ENCODE peak calls at places on chromosomes 16 and 17, in four cellular contexts. One of them, this sample, is unnamed.

GRCh38 chr17:7951143-7951792 is 19.3 kb downstream of the CNTROB start:
- DNase-seq in A549: no peak
- DNase-seq in neural crest cell: no peak
- DNase-seq in Caco-2: no peak
- DNase-seq in this sample: no peak

GRCh38 chr17:44787271-44787940 is 28.6 kb downstream of the ADAM11 start:
- DNase-seq in A549: no peak
- DNase-seq in Caco-2: no peak
- DNase-seq in neural crest cell: no peak
- DNase-seq in this sample: no peak

GRCh38 chr17:68317458-68317857 is 26.2 kb downstream of the ARSG start:
- DNase-seq in A549: no peak
- DNase-seq in neural crest cell: no peak
- DNase-seq in Caco-2: no peak
- DNase-seq in this sample: no peak

GRCh38 chr16:65312071-65312470 is 190.2 kb upstream of the CDH11 start:
- DNase-seq in Caco-2: no peak
- DNase-seq in neural crest cell: no peak
- DNase-seq in A549: no peak
- DNase-seq in this sample: no peak

GRCh38 chr16:19196871-19197270 is 28.8 kb downstream of the SYT17 start:
- DNase-seq in neural crest cell: no peak
- DNase-seq in Caco-2: no peak
- DNase-seq in A549: no peak
- DNase-seq in this sample: no peak

GRCh38 chr17:61139219-61139618 is 260.4 kb upstream of the TBX2 start:
- DNase-seq in Caco-2: no peak
- DNase-seq in neural crest cell: no peak
- DNase-seq in A549: no peak
- DNase-seq in this sample: no peak

GRCh38 chr17:42313773-42314566 is 25.7 kb downstream of the STAT5A start:
- DNase-seq in neural crest cell: no peak
- DNase-seq in A549: no peak
- DNase-seq in Caco-2: no peak
- DNase-seq in this sample: no peak

GRCh38 chr17:30894236-30894635 is 11.8 kb downstream of the TEFM start:
- DNase-seq in neural crest cell: no peak
- DNase-seq in A549: no peak
- DNase-seq in Caco-2: no peak
- DNase-seq in this sample: no peak

GRCh38 chr17:74389094-74389753 is 21.9 kb downstream of the GPR142 start:
- DNase-seq in Caco-2: no peak
- DNase-seq in neural crest cell: no peak
- DNase-seq in A549: no peak
- DNase-seq in this sample: no peak

GRCh38 chr17:78723957-78724356 is 58.1 kb downstream of the CYTH1 start:
- DNase-seq in A549: no peak
- DNase-seq in Caco-2: no peak
- DNase-seq in neural crest cell: no peak
- DNase-seq in this sample: no peak

GRCh38 chr17:74147436-74147835 is 56.0 kb upstream of the RPL38 start:
- DNase-seq in A549: no peak
- DNase-seq in Caco-2: no peak
- DNase-seq in neural crest cell: no peak
- DNase-seq in this sample: no peak

GRCh38 chr17:1485311-1485747 is 7.2 kb downstream of the MYO1C start:
- DNase-seq in neural crest cell: peak; percentile 52
- DNase-seq in A549: peak; percentile 48
- DNase-seq in Caco-2: peak; percentile 85
- DNase-seq in this sample: peak; percentile 67

GRCh38 chr17:75093543-75094158 is 5.9 kb downstream of the SLC16A5 start:
- DNase-seq in A549: no peak
- DNase-seq in Caco-2: peak; percentile 87
- DNase-seq in neural crest cell: no peak
- DNase-seq in this sample: no peak

GRCh38 chr17:73643846-73644144 is 450 bp downstream of the SDK2 start:
- DNase-seq in Caco-2: no peak
- DNase-seq in neural crest cell: peak; percentile 48
- DNase-seq in A549: no peak
- DNase-seq in this sample: no peak

GRCh38 chr16:29820271-29820701 is at the start of gene MVP:
- DNase-seq in A549: peak; percentile 74
- DNase-seq in Caco-2: no peak
- DNase-seq in neural crest cell: no peak
- DNase-seq in this sample: no peak

GRCh38 chr16:23408242-23409201 is 44.5 kb downstream of the COG7 start:
- DNase-seq in neural crest cell: no peak
- DNase-seq in A549: no peak
- DNase-seq in Caco-2: no peak
- DNase-seq in this sample: no peak

GRCh38 chr16:49816782-49817370 is 39.0 kb downstream of the ZNF423 start:
- DNase-seq in neural crest cell: no peak
- DNase-seq in A549: no peak
- DNase-seq in Caco-2: no peak
- DNase-seq in this sample: no peak

DNA sequence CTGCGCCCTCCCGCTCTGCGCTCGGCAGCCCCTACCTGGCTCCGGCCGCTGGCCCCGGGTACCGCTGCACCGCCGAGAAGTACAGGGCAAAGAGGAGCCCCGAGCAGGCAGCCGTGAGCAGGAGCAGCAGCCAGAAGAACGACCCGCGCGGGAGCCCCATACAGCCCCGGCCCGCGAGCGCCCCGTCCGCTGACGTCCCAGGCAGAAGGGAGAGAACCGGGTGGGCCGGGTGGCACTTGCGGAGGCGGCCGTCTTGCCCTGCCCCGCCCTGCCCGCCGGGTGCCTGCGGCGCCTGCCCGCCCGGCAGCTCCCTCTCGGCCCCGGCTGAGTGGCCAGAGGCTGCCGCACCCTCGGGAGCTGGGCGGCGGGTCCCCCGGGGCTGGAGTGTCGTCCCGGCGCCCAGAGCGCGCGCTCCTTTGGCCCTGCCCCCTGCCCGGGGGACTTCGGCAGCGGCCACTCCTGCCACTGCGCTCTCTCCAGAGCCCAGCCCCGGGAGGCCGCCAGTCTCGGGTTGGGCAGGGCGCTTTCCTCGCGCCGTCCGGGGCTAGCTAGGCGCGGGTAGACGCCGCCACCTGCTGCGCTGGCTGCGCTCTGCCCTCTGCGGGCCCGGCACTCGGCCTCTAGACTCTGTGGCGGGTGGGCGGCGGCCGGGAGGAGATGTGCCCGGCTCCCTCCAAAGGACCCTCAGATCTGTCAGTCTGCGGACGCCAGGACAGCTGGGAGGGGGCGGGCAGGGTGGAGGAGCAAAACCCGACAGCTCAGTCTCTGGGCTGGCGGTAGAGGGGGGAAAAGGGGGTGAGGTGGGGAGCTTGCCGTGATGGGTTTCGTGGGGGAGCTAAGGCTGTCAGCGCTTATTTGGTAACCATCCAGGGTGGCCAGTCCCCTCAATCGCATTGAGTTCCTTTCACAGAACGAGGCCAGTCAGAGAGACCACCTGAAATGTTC is at the start of gene ST6GALNAC2:
- DNase-seq in A549: peak; percentile 70
- DNase-seq in neural crest cell: peak; percentile 35
- DNase-seq in Caco-2: peak; percentile 81
- DNase-seq in this sample: peak; percentile 49
- TF ChIP-seq CTCF in A549: peak; percentile 25
- TF ChIP-seq CTCF in neural crest cell: peak; percentile 44
- TF ChIP-seq CTCF in Caco-2: no peak
- TF ChIP-seq CTCF in this sample: no peak

DNA sequence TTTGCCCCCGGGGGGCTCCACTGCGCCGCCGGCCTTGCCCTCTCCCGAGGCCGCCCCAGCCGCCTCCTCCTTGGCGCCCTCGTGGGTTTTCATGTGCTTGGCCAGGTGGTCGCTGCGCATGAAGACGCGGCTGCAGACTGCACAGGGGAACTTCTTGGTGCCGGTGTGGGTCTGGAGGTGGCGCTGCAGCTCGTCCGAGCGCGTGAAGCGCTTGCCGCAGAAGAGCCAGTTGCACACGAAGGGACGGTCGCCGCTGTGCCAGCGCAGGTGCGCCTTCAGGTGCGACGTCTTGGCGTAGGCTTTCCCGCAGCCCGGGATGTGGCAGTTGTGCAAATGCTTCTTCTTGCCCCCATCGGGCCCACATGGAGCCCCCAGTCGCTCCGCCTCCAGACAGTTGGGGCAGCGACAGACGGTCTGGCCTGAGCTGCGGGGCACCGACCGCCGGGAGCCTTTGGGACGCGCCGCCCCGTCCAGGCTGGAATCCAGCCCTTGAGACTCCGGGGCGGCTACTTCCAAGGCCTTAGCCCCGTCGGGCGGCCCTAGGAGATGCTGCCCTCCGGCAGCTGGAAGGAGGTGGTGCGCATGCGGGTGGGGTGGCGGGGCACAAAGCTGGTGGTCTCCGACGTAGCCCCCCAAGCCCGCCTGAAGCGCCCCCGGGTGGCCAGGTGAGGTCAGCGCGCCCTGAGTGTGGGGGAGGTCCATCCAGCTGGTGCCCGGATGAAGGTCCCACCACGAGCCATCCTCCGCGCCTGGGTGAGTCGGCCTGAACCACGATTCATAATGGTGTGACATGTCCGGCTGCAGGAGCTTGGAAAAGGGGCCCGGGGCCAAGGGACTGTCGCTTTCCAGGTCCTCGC is 3.4 kb downstream of the SP6 start:
- DNase-seq in A549: no peak
- DNase-seq in Caco-2: no peak
- DNase-seq in neural crest cell: no peak
- DNase-seq in this sample: no peak
- TF ChIP-seq CTCF in A549: no peak
- TF ChIP-seq CTCF in Caco-2: peak; percentile 77
- TF ChIP-seq CTCF in neural crest cell: peak; percentile 39
- TF ChIP-seq CTCF in this sample: peak; percentile 48

DNA sequence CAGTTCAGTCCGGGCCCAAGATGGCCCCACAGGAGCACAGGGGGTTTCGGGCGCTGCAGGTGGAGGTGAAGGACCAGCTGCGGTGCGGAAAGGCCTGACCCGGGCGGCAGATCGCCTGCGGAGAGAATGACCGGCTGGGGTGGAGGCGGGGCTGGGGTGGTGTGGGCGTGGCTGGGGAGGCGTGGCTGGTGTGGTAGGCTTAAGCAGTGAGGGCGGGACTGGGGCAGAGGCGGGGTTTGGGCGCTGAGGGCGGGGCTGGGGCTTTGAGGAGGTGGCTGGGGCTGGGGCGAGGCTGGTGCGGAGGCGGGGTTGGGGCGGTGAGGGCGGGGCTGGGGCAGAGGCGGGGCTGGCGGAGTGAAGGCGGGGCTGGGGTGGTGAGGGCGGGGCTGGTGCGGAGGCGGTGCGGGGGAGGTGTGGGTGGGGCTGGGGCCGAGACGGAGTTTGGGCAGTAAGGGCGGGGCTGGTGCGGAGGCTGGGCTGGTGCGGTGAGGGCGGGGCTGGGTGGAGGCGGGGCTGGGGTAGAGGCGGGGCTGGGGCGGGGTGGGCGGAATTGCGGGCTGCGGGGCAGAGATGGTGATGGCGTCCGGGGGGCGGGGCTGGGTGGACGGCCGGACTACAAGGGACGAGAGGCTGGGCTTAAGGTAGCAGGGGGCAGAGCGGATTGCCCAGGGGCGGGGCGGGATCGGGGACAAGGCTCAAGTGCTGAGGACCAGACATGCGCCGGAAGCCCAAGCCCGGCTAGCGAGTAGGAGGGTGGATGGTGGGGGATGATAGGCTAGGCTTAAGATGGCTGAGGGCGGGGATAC is 9.9 kb upstream of the GSDMA start:
- DNase-seq in neural crest cell: peak; percentile 91
- DNase-seq in Caco-2: peak; percentile 94
- DNase-seq in A549: peak; percentile 97
- DNase-seq in this sample: peak; percentile 98
- TF ChIP-seq CTCF in neural crest cell: no peak
- TF ChIP-seq CTCF in Caco-2: no peak
- TF ChIP-seq CTCF in A549: no peak
- TF ChIP-seq CTCF in this sample: no peak

DNA sequence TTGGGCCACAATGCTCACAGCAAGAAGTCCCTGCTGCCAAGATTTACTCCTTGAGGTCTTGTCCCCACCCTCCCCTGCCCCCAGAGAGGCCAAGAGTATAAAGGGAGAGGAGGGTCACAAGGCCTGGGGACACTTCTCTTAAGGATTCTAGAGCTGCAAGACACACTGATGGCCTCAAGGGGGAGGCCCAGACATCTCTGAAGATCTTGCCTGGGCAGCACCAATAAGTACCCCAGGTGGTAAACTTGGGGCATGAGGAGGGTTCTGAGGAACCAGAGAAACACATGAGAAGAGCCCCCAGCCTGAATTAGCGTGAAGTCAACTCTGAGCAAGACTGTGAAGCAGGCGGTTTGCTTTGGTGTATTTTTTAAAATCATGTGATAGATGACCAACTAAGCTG is 26.8 kb upstream of the MTMR4 start:
- DNase-seq in Caco-2: no peak
- DNase-seq in neural crest cell: no peak
- DNase-seq in A549: no peak
- DNase-seq in this sample: no peak
- TF ChIP-seq CTCF in Caco-2: peak; percentile 48
- TF ChIP-seq CTCF in neural crest cell: peak; percentile 43
- TF ChIP-seq CTCF in A549: peak; percentile 12
- TF ChIP-seq CTCF in this sample: no peak

GRCh38 chr17:3535253-3535995 is 22.2 kb downstream of the TRPV3 start:
- DNase-seq in A549: peak; percentile 90
- DNase-seq in neural crest cell: peak; percentile 72
- DNase-seq in Caco-2: no peak
- DNase-seq in this sample: peak; percentile 69
- TF ChIP-seq CTCF in A549: peak; percentile 73
- TF ChIP-seq CTCF in neural crest cell: peak; percentile 68
- TF ChIP-seq CTCF in Caco-2: no peak
- TF ChIP-seq CTCF in this sample: peak; percentile 38

DNA sequence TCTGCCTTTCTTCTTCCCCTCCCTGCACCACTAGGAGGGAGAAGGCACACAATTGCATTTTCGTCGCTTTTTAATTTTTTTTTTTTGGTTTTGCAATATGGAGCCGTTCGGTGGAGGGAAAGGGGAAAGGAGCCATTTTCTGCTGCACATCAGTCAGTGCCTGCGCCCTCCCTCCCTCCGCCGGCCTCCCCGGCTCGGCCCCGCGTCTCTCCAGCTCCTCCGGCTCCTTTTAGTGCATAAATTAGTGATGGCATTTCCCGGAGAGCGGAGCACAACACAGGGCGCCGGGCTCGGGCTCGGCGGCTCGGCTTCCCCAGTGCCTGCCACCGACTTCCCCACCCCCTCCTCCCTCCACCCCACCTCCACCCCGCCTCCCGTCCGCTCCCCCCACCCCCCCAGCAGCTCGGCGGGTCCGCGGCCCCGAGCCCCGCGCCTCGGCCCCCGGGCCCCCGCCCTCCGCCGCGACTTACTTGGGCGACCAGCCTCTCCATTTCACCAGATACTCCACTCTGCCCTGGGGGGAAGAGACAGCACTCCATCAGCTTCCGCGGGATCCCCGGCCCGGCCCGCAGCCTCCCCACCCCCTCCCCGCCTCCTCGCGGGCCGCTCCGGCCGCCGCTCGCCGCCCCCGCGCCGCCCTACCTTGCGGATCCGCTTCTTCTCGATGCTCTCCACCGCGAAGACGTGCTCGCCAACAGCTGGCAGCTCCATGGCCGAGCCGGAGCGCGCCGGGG is 532 bp downstream of the CBX4 start:
- DNase-seq in neural crest cell: peak; percentile 62
- DNase-seq in Caco-2: peak; percentile 55
- DNase-seq in A549: peak; percentile 39
- DNase-seq in this sample: peak; percentile 57
- TF ChIP-seq CTCF in neural crest cell: no peak
- TF ChIP-seq CTCF in Caco-2: no peak
- TF ChIP-seq CTCF in A549: no peak
- TF ChIP-seq CTCF in this sample: no peak

This sample was measured in endothelial cell.